ENCODE peak calls at places on chromosome 9, in five cellular contexts. M is fibroblast of lung, B is OCI-LY7, F is IMR-90, D is mammary epithelial cell. S is an unnamed sample.

GRCh38 chr9:134533850-134534585 is 107.6 kb upstream of the COL5A1 start:
- DNase-seq in B (no peak), M (peak), F (peak), D (no peak), S (no peak)

GRCh38 chr9:88191451-88191850 is 53.2 kb upstream of the SPATA31C2 start:
- DNase-seq in B (no peak), D (no peak), F (no peak), M (no peak), S (no peak)

GRCh38 chr9:136996361-136997281 is at the start of gene CLIC3:
- DNase-seq in F (no peak), D (peak), M (peak), B (peak), S (peak)

GRCh38 chr9:136512651-136513066 is 29.8 kb upstream of the SEC16A start:
- DNase-seq in F (no peak), B (peak), M (no peak), D (no peak), S (no peak)

GRCh38 chr9:83544002-83544698 is 5.9 kb upstream of the FRMD3 start:
- DNase-seq in B (peak), F (peak), M (peak), D (peak), S (peak)

GRCh38 chr9:33117306-33117705 is 40.8 kb upstream of the SMU1 start:
- DNase-seq in B (no peak), D (peak), F (no peak), M (peak), S (peak)

GRCh38 chr9:131597246-131597645 is 51.9 kb downstream of the PRRT1B start:
- DNase-seq in M (no peak), B (no peak), D (no peak), F (no peak), S (no peak)

GRCh38 chr9:132409828-132410528 is at the start of gene CFAP77:
- DNase-seq in B (peak), F (peak), M (peak), D (peak), S (no peak)

GRCh38 chr9:128420060-128420650 is 502 bp upstream of the CERCAM start:
- DNase-seq in D (peak), F (peak), M (peak), B (peak), S (peak)

GRCh38 chr9:130450344-130451003 is 5.7 kb downstream of the ASS1 start:
- DNase-seq in B (no peak), M (no peak), F (no peak), D (no peak), S (no peak)

GRCh38 chr9:133524146-133524545 is 613 bp downstream of the MYMK start:
- DNase-seq in B (no peak), F (no peak), M (no peak), D (no peak), S (no peak)

GRCh38 chr9:27125936-27126335 is 16.9 kb downstream of the TEK start:
- DNase-seq in F (peak), M (peak), B (no peak), D (peak), S (no peak)

GRCh38 chr9:109319631-109320233 is 1.1 kb downstream of the EPB41L4B start:
- DNase-seq in F (no peak), M (no peak), D (no peak), B (no peak), S (no peak)

GRCh38 chr9:117835798-117836197 is 131.6 kb downstream of the TLR4 start:
- DNase-seq in F (no peak), B (no peak), M (no peak), D (no peak), S (no peak)

GRCh38 chr9:136795027-136795402 is 1.1 kb upstream of the CCDC183 start:
- DNase-seq in M (no peak), B (no peak), F (no peak), D (no peak), S (no peak)

GRCh38 chr9:5626727-5627634 is 1.9 kb upstream of the RIC1 start:
- DNase-seq in D (peak), M (peak), B (peak), F (peak), S (peak)

GRCh38 chr9:31347082-31347617 is 1037.3 kb upstream of the ACO1 start:
- DNase-seq in M (peak), F (no peak), B (peak), D (peak), S (no peak)

GRCh38 chr9:127987103-127987614 is 6.4 kb upstream of the EEIG1 start:
- DNase-seq in D (peak), B (no peak), F (no peak), M (peak), S (peak)

GRCh38 chr9:123115146-123115913 is 81.9 kb downstream of the GPR21 start:
- DNase-seq in M (no peak), D (no peak), B (no peak), F (no peak), S (no peak)

GRCh38 chr9:34253460-34253837 is 74.6 kb downstream of the UBAP1 start:
- DNase-seq in F (peak), D (peak), M (peak), B (no peak), S (no peak)

GRCh38 chr9:114098660-114099522 is at the start of gene KIF12:
- DNase-seq in B (no peak), M (no peak), D (no peak), F (no peak), S (no peak)

GRCh38 chr9:130172161-130172857 is at the start of gene NCS1:
- DNase-seq in M (peak), D (peak), F (peak), B (no peak), S (peak)

GRCh38 chr9:33379666-33380389 is 22.5 kb downstream of the AQP7 start:
- DNase-seq in M (no peak), F (no peak), D (no peak), B (no peak), S (no peak)

GRCh38 chr9:126617740-126618133 is 4.0 kb downstream of the LMX1B start:
- DNase-seq in F (no peak), D (no peak), B (no peak), M (no peak), S (no peak)

GRCh38 chr9:26786571-26786970 is 106.0 kb downstream of the CAAP1 start:
- DNase-seq in F (no peak), D (no peak), B (no peak), M (no peak), S (no peak)

GRCh38 chr9:125889122-125889523 is 141.9 kb downstream of the PBX3 start:
- DNase-seq in D (peak), M (peak), F (peak), B (no peak), S (no peak)

GRCh38 chr9:86277072-86277471 is 5.3 kb downstream of the ISCA1 start:
- DNase-seq in D (no peak), F (no peak), M (no peak), B (no peak), S (no peak)

GRCh38 chr9:2802494-2802921 is 41.4 kb downstream of the PUM3 start:
- DNase-seq in M (peak), B (no peak), D (no peak), F (peak), S (no peak)

GRCh38 chr9:76758476-76758875 is 5.8 kb upstream of the PCA3 start:
- DNase-seq in F (no peak), B (no peak), M (peak), D (no peak), S (no peak)

GRCh38 chr9:76759726-76760125 is 4.5 kb upstream of the PCA3 start:
- DNase-seq in M (no peak), B (peak), D (no peak), F (no peak), S (no peak)

GRCh38 chr9:76761448-76761847 is 2.8 kb upstream of the PCA3 start:
- DNase-seq in D (no peak), B (peak), M (no peak), F (peak), S (no peak)

GRCh38 chr9:76757274-76757673 is 7.0 kb upstream of the PCA3 start:
- DNase-seq in M (no peak), D (no peak), F (no peak), B (no peak), S (no peak)

DNA sequence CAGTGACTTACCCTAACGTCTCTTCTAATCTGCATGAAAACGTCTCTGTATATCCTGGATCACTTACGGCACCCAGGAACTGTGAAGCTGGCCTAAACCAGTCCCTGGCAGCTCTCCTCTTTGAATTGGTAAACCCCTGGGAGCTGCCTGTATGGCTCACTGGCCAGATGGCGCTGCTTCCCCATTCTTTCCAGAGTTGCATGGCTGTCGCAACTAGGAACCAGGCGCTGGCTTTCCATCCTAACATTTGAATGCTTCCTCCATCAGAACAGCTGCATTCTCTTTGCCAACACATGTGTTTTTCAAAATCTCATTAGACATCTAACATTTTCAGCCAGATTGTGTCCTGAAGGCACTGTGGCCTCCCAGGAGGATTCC is 8.0 kb upstream of the PCA3 start:
- DNase-seq in M (peak), F (peak), B (no peak), D (peak), S (no peak)
- H2AFZ ChIP-seq in M (no peak), F (no peak), B (peak), D (no peak), S (no peak)

GRCh38 chr9:78713746-78714405 is 417.0 kb downstream of the PSAT1 start:
- DNase-seq in B (no peak), F (peak), D (no peak), M (peak), S (no peak)
- H2AFZ ChIP-seq in B (no peak), F (peak), D (no peak), M (peak), S (no peak)

DNA sequence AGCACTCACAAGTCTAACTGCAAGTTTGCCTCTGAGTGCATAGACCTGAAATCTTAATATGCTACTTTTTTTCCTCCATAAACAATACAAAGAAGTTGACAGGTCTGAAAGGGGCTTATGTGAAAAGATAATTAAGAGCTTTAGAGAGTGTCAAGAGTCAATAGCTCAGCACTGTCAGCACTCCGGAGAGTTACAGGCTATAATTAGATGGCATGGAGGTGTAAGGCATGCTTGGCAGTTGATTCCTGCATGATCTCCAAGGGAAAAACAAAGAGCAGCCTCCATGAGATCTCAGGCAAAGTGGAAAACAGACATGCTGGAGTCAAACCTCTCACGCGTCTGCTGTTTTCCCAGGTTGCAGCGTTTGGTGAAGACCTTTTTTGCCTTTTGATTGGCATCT is 468.7 kb downstream of the TLE4 start:
- DNase-seq in M (no peak), D (no peak), B (no peak), F (no peak), S (no peak)
- H2AFZ ChIP-seq in M (no peak), D (no peak), B (no peak), F (no peak), S (no peak)

DNA sequence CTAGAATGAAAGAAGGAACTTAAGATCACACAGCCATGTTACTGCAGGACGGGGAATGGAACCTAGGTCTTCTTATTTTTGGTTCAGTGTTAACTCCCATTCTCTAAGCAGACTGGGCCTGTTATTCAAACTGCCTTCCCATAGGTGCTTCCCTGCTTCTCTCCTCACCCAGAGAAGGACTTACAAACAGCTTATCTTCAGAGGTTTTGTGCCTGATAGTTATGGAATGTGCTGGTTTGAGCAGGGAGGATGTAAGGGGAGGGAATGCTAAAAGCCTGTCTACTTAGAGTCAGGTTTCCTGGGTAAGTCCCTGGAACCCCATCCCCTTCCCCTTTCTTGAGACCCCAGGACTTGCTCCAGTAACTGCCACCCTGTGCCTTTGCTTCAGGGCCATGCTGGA is 4.2 kb upstream of the PSMD5 start:
- DNase-seq in B (no peak), F (peak), M (peak), D (no peak), S (no peak)
- H2AFZ ChIP-seq in B (no peak), F (no peak), M (no peak), D (no peak), S (no peak)

S was measured in PC-9.